ENCODE peak calls at places on chromosomes 6 and 20, in eight cellular contexts. Z, X, J, L, Q, D, U and E are unnamed samples. For H3K27me3, the result is how much of the 10 kb centered on the place peaks cover.

GRCh38 chr6:111788779-111789276 is 84.4 kb downstream of the FYN start:
- DNase-seq in Z (no peak), X (no peak), J (no peak), L (no peak), Q (peak), D (no peak), U (no peak), E (no peak)

GRCh38 chr20:8117636-8118413 is 14.2 kb upstream of the PLCB1 start:
- DNase-seq in Z (no peak), X (no peak), J (no peak), L (no peak), Q (peak), D (no peak), U (no peak), E (no peak)

GRCh38 chr6:7900621-7901020 is 10.0 kb downstream of the TXNDC5 start:
- DNase-seq in Z (no peak), X (no peak), J (no peak), L (no peak), Q (no peak), D (no peak), U (no peak), E (no peak)

GRCh38 chr6:108585921-108586320 is 25.2 kb downstream of the FOXO3 start:
- DNase-seq in Z (no peak), X (no peak), J (no peak), L (no peak), Q (no peak), D (no peak), U (no peak), E (no peak)

GRCh38 chr6:146267447-146267846 is 238.6 kb downstream of the GRM1 start:
- DNase-seq in Z (no peak), X (no peak), J (no peak), L (no peak), Q (no peak), D (no peak), U (no peak), E (no peak)

GRCh38 chr20:33359399-33360261 is 41.7 kb downstream of the CDK5RAP1 start:
- DNase-seq in Z (no peak), X (no peak), J (no peak), L (no peak), Q (no peak), D (no peak), U (no peak), E (no peak)

GRCh38 chr6:3252369-3252768 is 6.4 kb upstream of the PSMG4 start:
- DNase-seq in Z (no peak), X (no peak), J (no peak), L (no peak), Q (no peak), D (no peak), U (no peak), E (no peak)

GRCh38 chr20:54680439-54680838 is 205.0 kb downstream of the DOK5 start:
- DNase-seq in Z (no peak), X (no peak), J (no peak), L (no peak), Q (no peak), D (no peak), U (no peak), E (no peak)

GRCh38 chr6:127637830-127638229 is 60.9 kb downstream of the C6orf58 start:
- DNase-seq in Z (no peak), X (peak), J (no peak), L (no peak), Q (no peak), D (no peak), U (no peak), E (no peak)

GRCh38 chr20:64066984-64067605 is 4.1 kb downstream of the TCEA2 start:
- DNase-seq in Z (no peak), X (no peak), J (no peak), L (no peak), Q (no peak), D (no peak), U (no peak), E (no peak)

GRCh38 chr6:146666909-146667308 is 68.1 kb downstream of the ADGB start:
- DNase-seq in Z (no peak), X (no peak), J (no peak), L (no peak), Q (no peak), D (no peak), U (no peak), E (no peak)

GRCh38 chr6:73182021-73182607 is 43.2 kb downstream of the KHDC1L start:
- DNase-seq in Z (no peak), X (no peak), J (no peak), L (no peak), Q (no peak), D (no peak), U (no peak), E (no peak)

GRCh38 chr6:73177221-73177944 is 47.9 kb downstream of the KHDC1L start:
- DNase-seq in Z (no peak), X (no peak), J (no peak), L (no peak), Q (no peak), D (no peak), U (no peak), E (no peak)

GRCh38 chr6:73176057-73176456 is 49.2 kb downstream of the KHDC1L start:
- DNase-seq in Z (no peak), X (no peak), J (no peak), L (no peak), Q (no peak), D (no peak), U (no peak), E (no peak)

GRCh38 chr6:73180718-73181619 is 44.3 kb downstream of the KHDC1L start:
- DNase-seq in Z (no peak), X (peak), J (no peak), L (peak), Q (peak), D (peak), U (no peak), E (peak)

DNA sequence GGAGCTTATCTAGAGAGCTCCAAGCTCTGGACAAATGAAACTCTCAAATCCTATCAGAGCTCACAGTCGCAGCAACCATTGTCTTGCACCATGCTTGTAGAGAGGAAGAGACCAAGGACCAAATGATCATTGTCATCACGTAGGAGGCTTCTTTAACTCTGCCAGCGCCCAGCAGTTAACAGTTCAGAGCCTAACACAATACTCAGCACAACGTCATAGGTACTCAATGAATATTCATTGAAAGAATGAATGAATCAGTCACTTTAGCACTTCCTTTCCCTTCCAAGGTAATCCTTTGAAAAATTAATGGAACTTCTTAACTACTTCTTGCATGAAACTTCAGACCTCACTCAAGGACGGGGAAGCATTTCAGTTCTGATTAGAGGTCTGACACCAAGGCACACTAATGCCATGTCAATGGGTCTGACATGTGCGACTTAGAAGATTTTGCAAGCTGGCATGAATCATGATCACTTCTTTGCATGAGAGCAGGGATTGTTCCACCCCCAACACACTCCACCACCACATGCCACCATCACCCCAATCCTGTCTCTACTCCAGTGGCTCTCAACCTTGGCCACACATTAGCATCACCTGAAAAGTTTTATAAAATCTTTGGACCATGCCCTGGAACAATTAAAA is 45.1 kb downstream of the KHDC1L start:
- DNase-seq in Z (no peak), X (peak), J (no peak), L (no peak), Q (peak), D (no peak), U (no peak), E (no peak)
- H3K27me3 ChIP-seq in Z (under half), X (under half), J (under half), L (under half), Q (under half), D (under half), U (under half), E (under half)

DNA sequence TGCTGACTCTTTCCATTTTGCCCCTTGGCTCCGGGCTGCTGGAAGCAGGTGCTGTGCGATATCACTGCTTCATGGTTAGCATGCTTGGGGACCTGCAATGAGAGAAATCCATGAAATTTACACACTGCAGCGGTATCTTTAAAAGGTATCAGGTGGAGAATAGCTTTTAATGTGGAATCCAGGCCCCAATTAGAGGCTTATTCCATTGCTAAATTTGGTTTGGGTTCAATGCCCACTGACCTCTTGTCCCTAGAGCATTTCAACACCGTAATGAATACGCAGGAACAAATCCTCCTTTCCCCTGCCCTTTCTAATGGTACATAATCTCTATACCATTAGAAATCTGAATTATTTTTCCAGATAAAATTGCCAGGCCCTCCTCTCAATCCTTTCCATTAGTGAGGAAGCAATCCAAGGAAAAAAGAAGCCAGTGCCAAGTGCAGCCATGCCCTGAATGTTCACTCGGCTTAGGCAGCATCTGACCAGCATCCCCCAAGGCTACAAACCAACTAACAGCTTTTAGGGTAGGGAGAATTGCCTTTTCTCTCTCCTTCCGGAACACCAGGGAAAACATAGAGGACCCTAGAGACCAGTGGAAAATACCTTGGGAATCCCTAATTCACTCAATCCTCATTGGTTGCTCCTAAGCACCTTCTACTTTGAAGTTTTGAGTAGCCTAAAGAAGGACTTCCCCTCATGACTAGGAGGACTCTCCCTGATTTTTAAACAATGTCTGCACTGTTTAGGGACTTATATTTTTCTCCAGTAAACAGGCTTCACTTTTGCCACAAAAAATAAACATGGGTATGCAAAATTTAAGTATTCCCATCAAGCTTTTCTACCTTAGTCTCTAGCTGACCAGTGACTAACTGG is 143.1 kb downstream of the QRSL1 start:
- DNase-seq in Z (no peak), X (no peak), J (no peak), L (no peak), Q (no peak), D (no peak), U (no peak), E (no peak)
- H3K27me3 ChIP-seq in Z (under half), X (under half), J (under half), L (under half), Q (under half), D (under half), U (under half), E (under half)

DNA sequence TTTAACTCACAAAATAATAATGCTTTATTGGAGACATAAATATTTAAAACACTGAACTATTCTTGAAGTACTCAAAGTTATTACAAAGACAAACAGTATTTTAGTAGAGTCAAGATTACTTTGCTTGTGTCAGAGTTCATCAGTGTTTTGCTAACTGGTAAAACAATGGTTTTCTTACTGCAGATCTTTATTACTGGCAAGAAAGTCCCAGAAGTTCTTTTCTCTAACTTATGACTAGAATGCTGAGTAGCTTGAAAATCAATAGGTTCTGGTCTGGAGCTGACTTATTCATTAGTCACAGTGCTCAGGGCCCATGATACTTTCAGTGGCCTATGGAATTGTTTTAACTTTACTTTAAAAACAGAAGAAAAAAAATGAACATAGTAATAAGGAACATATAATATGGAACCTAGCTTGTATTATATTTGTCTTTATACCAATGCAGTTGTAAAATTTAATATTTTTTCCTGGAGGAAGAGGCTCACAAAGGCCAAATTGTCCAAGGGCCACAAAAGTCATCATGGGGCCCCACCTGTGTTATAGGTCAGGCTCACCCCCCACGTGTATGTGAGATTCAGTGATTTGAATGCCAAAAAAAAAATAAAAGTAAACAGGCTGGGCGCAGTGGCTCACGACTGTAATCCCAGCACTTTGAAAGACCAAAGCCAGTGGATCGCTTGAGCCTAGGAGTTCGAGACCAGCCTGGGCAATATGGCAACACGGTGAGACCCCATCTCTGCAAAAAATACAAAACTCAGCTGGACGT is 53.3 kb downstream of the PLEKHG1 start:
- DNase-seq in Z (no peak), X (peak), J (no peak), L (no peak), Q (peak), D (no peak), U (no peak), E (no peak)
- H3K27me3 ChIP-seq in Z (under half), X (under half), J (under half), L (under half), Q (under half), D (under half), U (under half), E (under half)

DNA sequence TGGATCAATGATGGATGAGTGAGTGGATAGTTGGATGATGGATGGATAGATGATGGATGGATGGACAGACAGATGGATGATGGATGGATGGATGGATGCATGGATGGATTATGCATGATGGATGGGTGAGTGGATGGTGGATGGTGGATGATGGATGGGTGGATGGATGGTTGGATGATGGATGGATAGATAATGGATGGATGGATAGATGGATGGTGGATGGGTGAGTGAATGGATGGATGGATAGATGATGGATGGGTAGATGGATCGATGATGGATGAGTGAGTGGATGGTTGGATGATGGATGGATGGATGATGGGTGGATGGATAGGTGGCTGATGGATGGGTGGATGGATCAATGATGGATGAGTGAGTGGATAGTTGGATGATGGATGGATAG is 176.0 kb downstream of the TAF4 start:
- DNase-seq in Z (no peak), X (no peak), J (no peak), L (no peak), Q (no peak), D (no peak), U (no peak), E (no peak)
- H3K27me3 ChIP-seq in Z (under half), X (under half), J (under half), L (under half), Q (under half), D (under half), U (half or more), E (under half)

GRCh38 chr20:62631336-62632317 is 10.7 kb upstream of the SLCO4A1 start:
- DNase-seq in Z (no peak), X (no peak), J (no peak), L (no peak), Q (no peak), D (no peak), U (no peak), E (no peak)
- H3K27me3 ChIP-seq in Z (half or more), X (under half), J (under half), L (under half), Q (under half), D (under half), U (half or more), E (half or more)

DNA sequence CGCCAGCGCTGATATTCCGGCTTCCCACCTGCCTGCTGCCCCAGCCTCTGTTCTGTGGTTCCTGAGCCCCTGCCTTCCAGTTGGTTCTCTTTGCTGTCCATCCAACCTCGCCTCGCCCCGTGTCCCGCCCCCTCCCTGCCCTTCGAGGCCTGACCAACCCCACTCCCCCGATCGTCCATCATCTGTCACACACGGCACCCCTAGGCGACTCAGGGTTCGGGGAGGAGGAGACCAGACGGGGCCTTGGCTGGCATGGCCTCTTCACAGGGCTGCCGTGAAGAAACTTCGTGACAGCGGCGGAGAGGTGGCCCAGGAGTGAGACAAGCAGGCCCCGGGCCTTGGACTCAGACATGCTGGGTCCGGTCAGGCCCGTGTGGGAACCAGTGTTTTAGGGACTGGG is 226.1 kb downstream of the QKI start:
- DNase-seq in Z (no peak), X (no peak), J (no peak), L (no peak), Q (no peak), D (no peak), U (no peak), E (no peak)
- H3K27me3 ChIP-seq in Z (under half), X (under half), J (under half), L (under half), Q (under half), D (under half), U (under half), E (under half)

GRCh38 chr6:35370799-35371493 is 28.6 kb downstream of the PPARD start:
- DNase-seq in Z (peak), X (peak), J (no peak), L (peak), Q (no peak), D (no peak), U (no peak), E (no peak)
- H3K27me3 ChIP-seq in Z (under half), X (under half), J (under half), L (under half), Q (under half), D (under half), U (under half), E (under half)